ENCODE peak calls at places on chromosomes 1 and 21, in six cellular contexts. L, S, O, J, T and H are unnamed samples.

GRCh38 chr1:36342426-36343185 is 19.2 kb upstream of the EVA1B start:
- DNase-seq in O (no peak), S (peak), L (no peak), T (peak), J (no peak), H (no peak)

GRCh38 chr1:116026626-116027025 is 50.3 kb downstream of the SLC22A15 start:
- DNase-seq in L (no peak), T (no peak), S (no peak), O (no peak), J (no peak), H (no peak)

GRCh38 chr21:28590722-28591121 is 402.0 kb downstream of the LTN1 start:
- DNase-seq in S (no peak), J (no peak), T (no peak), O (no peak), L (peak), H (no peak)

GRCh38 chr1:33820804-33821203 is 43.1 kb upstream of the HMGB4 start:
- DNase-seq in L (no peak), O (no peak), J (no peak), T (no peak), S (no peak), H (no peak)

GRCh38 chr1:26677306-26678115 is 18.3 kb upstream of the ARID1A start:
- DNase-seq in O (peak), S (peak), L (no peak), J (peak), T (peak), H (peak)

GRCh38 chr1:94734963-94735899 is 84.9 kb upstream of the SLC44A3 start:
- DNase-seq in J (no peak), T (no peak), O (no peak), S (peak), L (peak), H (no peak)

GRCh38 chr1:247335871-247336270 is 4.2 kb upstream of the ZNF496 start:
- DNase-seq in J (no peak), S (no peak), O (no peak), T (no peak), L (no peak), H (no peak)

GRCh38 chr1:30452170-30452569 is 271.2 kb downstream of the MATN1 start:
- DNase-seq in S (no peak), O (no peak), T (no peak), J (no peak), L (no peak), H (no peak)

GRCh38 chr1:8016244-8017241 is 9.6 kb downstream of the ERRFI1 start:
- DNase-seq in S (peak), J (no peak), O (no peak), T (no peak), L (no peak), H (no peak)

GRCh38 chr1:64246294-64246917 is 43.0 kb downstream of the UBE2U start:
- DNase-seq in J (no peak), L (no peak), S (peak), T (peak), O (no peak), H (peak)

GRCh38 chr1:203148579-203148978 is 21.1 kb downstream of the ADORA1 start:
- DNase-seq in J (no peak), T (no peak), S (no peak), O (no peak), L (no peak), H (no peak)

GRCh38 chr1:155080250-155081228 is 1.9 kb downstream of the EFNA3 start:
- DNase-seq in L (no peak), T (peak), J (no peak), S (peak), O (no peak), H (peak)

GRCh38 chr1:27135920-27136551 is 18.9 kb downstream of the SLC9A1 start:
- DNase-seq in S (no peak), J (no peak), T (no peak), O (no peak), L (no peak), H (no peak)

GRCh38 chr1:76766381-76766780 is 100.9 kb upstream of the ST6GALNAC5 start:
- DNase-seq in T (no peak), S (no peak), J (no peak), O (no peak), L (no peak), H (no peak)

DNA sequence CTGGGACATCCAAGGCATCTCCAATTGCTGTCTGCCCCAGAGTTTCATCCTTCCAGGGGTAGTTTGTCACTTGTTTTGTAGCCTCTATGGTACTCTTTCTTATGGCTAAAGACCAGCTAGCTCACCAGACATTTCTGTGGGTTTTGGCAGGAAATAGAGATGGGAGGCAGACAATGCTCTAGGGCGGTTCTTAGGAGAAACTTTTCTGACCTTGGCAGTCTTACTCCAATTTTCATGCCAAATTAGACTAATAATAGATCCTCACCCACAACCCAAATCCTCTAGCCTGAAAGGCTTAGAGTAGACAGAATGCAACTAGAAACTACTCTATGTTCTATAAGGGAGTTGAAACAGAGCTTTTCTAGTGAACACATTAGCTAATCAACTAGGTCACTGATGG is 69.8 kb downstream of the LRIG2 start:
- DNase-seq in L (no peak), S (no peak), O (no peak), J (no peak), T (no peak), H (no peak)
- TF ChIP-seq JUND in L (no peak), S (no peak), O (no peak), J (no peak), T (no peak), H (no peak)

DNA sequence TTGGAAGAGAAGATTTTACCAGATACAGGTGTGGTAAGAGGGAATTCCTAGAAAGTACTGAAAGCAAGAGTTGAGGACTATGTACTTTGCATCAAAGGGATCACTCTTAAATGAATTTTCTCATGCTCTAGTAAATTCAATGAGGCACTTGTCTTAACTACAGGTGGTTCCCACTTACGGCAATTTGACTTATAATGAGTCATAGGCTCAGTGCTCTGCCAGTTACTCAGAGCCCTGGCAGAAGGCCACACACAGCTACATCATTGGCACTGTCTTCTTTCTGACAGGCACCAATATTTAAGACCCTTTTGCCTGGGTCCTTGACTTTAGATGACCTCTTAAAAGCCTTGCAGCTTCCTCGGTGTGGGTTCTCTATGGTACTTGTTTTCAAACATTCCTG is 15.9 kb upstream of the ADAMTS5 start:
- DNase-seq in L (no peak), O (no peak), S (no peak), J (no peak), T (no peak), H (no peak)
- TF ChIP-seq JUND in L (no peak), O (no peak), S (no peak), J (no peak), T (peak), H (no peak)

GRCh38 chr1:220698607-220699016 is 8.4 kb downstream of the C1orf115 start:
- DNase-seq in L (no peak), S (no peak), O (no peak), J (no peak), T (no peak), H (no peak)

GRCh38 chr1:220695426-220695825 is 5.3 kb downstream of the C1orf115 start:
- DNase-seq in L (no peak), J (no peak), S (no peak), T (no peak), O (no peak), H (no peak)

GRCh38 chr1:220696226-220696862 is 6.2 kb downstream of the C1orf115 start:
- DNase-seq in S (no peak), L (no peak), J (no peak), T (no peak), O (no peak), H (no peak)

GRCh38 chr1:220697326-220697725 is 7.2 kb downstream of the C1orf115 start:
- DNase-seq in J (no peak), L (no peak), T (no peak), O (no peak), S (no peak), H (no peak)

DNA sequence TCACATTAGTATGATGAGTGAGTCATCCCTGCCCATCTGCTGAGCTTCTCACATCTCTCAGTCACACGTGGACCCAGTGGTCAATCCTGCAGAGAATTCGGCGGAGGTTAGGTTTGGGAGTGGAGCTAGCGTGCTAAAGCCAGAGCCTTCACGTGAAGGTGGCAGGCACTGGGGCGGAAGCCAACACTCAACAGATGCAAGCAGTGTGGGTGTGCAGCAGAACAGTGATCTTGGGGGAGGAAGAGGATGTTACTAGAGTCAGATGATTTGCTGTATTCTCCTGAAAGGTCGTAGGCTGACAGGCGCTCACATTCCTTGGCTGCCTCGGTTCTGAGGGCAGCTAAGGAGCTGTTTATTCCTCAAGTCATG is 6.7 kb downstream of the C1orf115 start:
- DNase-seq in J (no peak), O (no peak), L (no peak), T (no peak), S (no peak), H (no peak)
- TF ChIP-seq JUND in J (no peak), O (no peak), L (no peak), T (peak), S (peak), H (no peak)

GRCh38 chr1:153763365-153764225 is 11.6 kb upstream of the SLC27A3 start:
- DNase-seq in S (no peak), J (no peak), L (no peak), O (no peak), T (no peak), H (no peak)

GRCh38 chr1:153764315-153764714 is 10.9 kb upstream of the SLC27A3 start:
- DNase-seq in S (no peak), J (no peak), L (no peak), O (no peak), T (no peak), H (no peak)

DNA sequence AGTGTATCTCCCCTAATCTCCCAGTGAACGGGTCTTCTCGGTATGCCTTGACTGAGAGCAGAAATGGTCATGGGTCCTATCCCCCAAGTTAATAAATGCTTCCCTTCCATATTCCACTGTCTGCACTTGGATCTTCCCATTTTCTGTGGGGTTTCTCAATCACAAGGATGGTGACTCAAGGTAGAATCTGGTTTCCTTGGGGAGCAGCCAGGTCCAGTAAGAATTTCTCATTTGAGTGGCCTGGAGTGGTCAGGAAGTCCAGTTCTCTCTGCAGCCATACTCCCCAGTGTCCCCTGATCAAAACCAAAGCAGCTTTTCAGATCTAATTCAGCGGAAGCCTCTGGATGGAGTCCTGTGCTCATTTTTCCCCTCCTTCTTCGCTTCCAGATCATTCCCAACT is 14.8 kb upstream of the SLC27A3 start:
- DNase-seq in S (no peak), L (no peak), J (no peak), O (no peak), T (no peak), H (no peak)
- TF ChIP-seq JUND in S (no peak), L (no peak), J (no peak), O (no peak), T (no peak), H (no peak)

DNA sequence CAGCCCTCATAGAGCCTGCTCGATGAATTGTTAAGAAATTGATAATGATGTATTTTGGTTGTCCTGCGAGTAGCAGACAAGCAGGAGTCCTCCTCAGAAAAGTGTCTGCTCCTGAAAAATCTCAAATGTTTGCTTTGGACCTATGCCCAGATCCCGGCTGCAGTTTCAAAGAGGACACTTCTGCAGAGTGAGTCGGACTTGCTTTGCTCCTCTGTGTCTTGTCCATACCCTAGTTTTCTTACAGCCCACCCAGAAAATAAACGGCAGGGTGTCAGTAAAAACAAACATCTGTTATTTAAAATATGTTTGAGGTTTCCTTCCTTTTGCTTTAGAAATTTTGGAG is 2.8 kb downstream of the S100A10 start:
- DNase-seq in S (no peak), L (no peak), O (no peak), T (no peak), J (no peak), H (no peak)
- TF ChIP-seq JUND in S (no peak), L (no peak), O (no peak), T (peak), J (no peak), H (no peak)

DNA sequence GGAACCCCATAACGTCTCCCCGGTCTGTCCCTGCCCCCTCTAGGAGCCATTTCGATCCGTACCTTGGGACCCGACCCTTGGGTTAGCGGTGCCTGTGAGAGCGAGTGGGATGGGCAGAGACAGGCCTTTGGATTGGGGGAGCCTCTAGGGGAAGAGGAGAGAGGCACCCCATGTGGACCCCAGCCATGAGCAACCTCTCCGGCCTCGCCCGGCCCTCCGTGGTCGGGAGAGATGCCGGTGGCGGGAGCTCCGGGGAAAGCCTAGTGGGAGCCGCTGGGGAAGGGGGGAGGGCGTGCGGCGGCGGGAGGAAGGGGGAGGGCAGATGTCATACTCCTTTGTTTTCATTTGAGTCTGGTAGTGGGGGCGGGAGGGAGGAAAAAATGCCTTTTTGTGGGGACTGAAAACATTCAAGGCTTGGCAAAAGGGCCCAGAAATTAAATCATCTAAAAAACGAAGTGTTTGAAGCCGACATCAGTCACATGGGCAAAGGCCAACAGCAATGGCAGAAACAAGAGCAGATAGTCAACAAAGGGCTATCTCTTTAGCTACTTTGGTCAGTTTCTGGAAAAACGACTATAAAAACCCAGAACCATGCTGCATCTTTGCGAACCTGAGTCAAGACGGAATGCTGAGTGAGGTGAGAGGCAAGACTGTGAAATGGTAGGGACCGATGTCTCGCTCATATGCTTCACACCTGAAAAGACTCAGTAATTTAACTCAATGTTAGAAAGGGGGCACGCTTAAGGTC is 751 bp downstream of the PTBP2 start:
- DNase-seq in L (no peak), T (peak), O (no peak), J (no peak), S (peak), H (peak)
- TF ChIP-seq JUND in L (no peak), T (no peak), O (no peak), J (no peak), S (no peak), H (no peak)

GRCh38 chr1:11903210-11903609 is 23.0 kb downstream of the KIAA2013 start:
- DNase-seq in T (no peak), J (no peak), S (no peak), O (no peak), L (no peak), H (no peak)

GRCh38 chr1:11907275-11908138 is 18.7 kb downstream of the KIAA2013 start:
- DNase-seq in S (peak), T (peak), J (peak), L (peak), O (peak), H (peak)

GRCh38 chr1:11906870-11907269 is 19.4 kb downstream of the KIAA2013 start:
- DNase-seq in L (no peak), O (no peak), T (no peak), J (no peak), S (no peak), H (no peak)

GRCh38 chr1:11908139-11909021 is 17.8 kb downstream of the KIAA2013 start:
- DNase-seq in T (peak), L (peak), O (peak), J (peak), S (peak), H (peak)

GRCh38 chr1:11904978-11905377 is 21.2 kb downstream of the KIAA2013 start:
- DNase-seq in O (no peak), J (no peak), S (no peak), L (no peak), T (no peak), H (no peak)
- TF ChIP-seq JUND in O (no peak), J (no peak), S (no peak), L (no peak), T (no peak), H (no peak)

GRCh38 chr1:162708286-162708685 is 76.0 kb downstream of the DDR2 start:
- DNase-seq in L (no peak), O (no peak), S (no peak), T (no peak), J (no peak), H (no peak)

GRCh38 chr1:162703708-162704107 is 71.4 kb downstream of the DDR2 start:
- DNase-seq in J (no peak), L (no peak), O (no peak), S (no peak), T (no peak), H (no peak)

GRCh38 chr1:162709132-162709860 is 77.0 kb downstream of the DDR2 start:
- DNase-seq in L (no peak), J (no peak), O (no peak), S (peak), T (no peak), H (no peak)

GRCh38 chr1:162704673-162705424 is 72.6 kb downstream of the DDR2 start:
- DNase-seq in T (no peak), O (no peak), L (no peak), J (no peak), S (no peak), H (no peak)

DNA sequence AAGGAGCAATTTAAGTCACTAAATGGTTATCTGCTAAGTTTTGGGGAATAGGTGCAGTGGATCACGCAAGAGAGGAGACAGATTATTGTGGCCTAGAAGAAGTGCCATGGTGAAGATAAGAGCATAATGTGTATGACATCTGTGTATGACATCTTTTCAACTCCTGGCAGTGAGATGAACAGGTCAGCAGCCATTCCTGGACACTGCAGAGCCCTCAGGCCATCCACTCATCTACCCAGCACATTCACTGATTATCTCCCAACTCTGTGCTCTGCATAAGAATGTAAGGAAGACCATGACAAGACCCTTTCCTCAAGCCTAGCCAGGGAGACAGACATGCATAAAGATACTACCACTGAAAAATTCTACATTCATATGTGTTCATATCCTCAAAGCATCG is 73.7 kb downstream of the DDR2 start:
- DNase-seq in J (no peak), O (no peak), L (no peak), T (peak), S (no peak), H (no peak)
- TF ChIP-seq JUND in J (no peak), O (no peak), L (no peak), T (no peak), S (no peak), H (no peak)

GRCh38 chr1:208496467-208497371 is 252.5 kb upstream of the PLXNA2 start:
- DNase-seq in J (no peak), L (no peak), T (no peak), S (no peak), O (no peak), H (no peak)
- TF ChIP-seq JUND in J (no peak), L (no peak), T (no peak), S (no peak), O (no peak), H (no peak)